ENCODE peak calls at places on chromosomes 12 and 14, in seven cellular contexts. L is anterior cingulate cortex; Z is stimulated activated CD4-positive, alpha-beta T cell treated with anti-CD3 and anti-CD28 coated beads, TNF-alpha, amount 100 ng/mL, for 4 hours; T is NCI-H460; O is cardiac fibroblast; B is DMS153; U is cerebellar nuclear complex. G is an unnamed sample.

GRCh38 chr12:7859552-7859951 is 13.2 kb downstream of the SLC2A14 start:
- DNase-seq in B (no peak), U (no peak), T (no peak), Z (no peak), O (peak; percentile 63), L (no peak), G (no peak)

GRCh38 chr12:116378002-116378401 is 100.5 kb upstream of the MED13L start:
- DNase-seq in L (no peak), B (no peak), Z (no peak), O (no peak), U (no peak), T (no peak), G (no peak)

GRCh38 chr14:44962573-44963528 is 861 bp downstream of the TOGARAM1 start:
- DNase-seq in T (no peak), Z (peak; percentile 3), L (no peak), U (no peak), B (no peak), O (peak; percentile 54), G (peak; percentile 88)

GRCh38 chr14:60648169-60648933 is 926 bp downstream of the SIX1 start:
- DNase-seq in U (no peak), Z (no peak), O (peak; percentile 43), B (no peak), T (no peak), L (no peak), G (no peak)

GRCh38 chr12:32390572-32391219 is 8.7 kb upstream of the FGD4 start:
- DNase-seq in Z (no peak), O (peak; percentile 54), L (no peak), U (no peak), B (peak; percentile 63), T (no peak), G (no peak)

GRCh38 chr12:18700254-18700653 is 37.6 kb downstream of the PLCZ1 start:
- DNase-seq in L (no peak), T (no peak), U (no peak), B (no peak), Z (no peak), O (peak; percentile 93), G (no peak)

GRCh38 chr12:125772403-125772802 is 707.2 kb downstream of the AACS start:
- DNase-seq in L (no peak), T (no peak), O (no peak), B (no peak), U (no peak), Z (no peak), G (no peak)

GRCh38 chr14:73462078-73462715 is 3.9 kb upstream of the NUMB start:
- DNase-seq in Z (no peak), B (peak; percentile 83), L (peak; percentile 33), O (peak; percentile 51), U (peak; percentile 75), T (peak; percentile 83), G (no peak)

GRCh38 chr12:33370318-33370717 is 69.3 kb downstream of the SYT10 start:
- DNase-seq in T (no peak), Z (no peak), B (no peak), U (no peak), L (no peak), O (no peak), G (no peak)